ENCODE peak calls at places on chromosomes 5 and 9, in six cellular contexts. E is sigmoid colon; Q is cardiac muscle cell; H is neural progenitor cell; J is stimulated activated CD4-positive, alpha-beta T cell treated with anti-CD3 and anti-CD28 coated beads, Interleukin-4, amount 100 ng/mL, for 48 hours; K is DMS153. O is an unnamed sample.

GRCh38 chr9:134813841-134814240 is 66.8 kb upstream of the FCN2 start:
- DNase-seq in E (no peak), Q (no peak), H (no peak), J (no peak), K (no peak), O (no peak)

GRCh38 chr9:123375725-123376132 is 19.7 kb downstream of the CRB2 start:
- DNase-seq in E (peak), Q (peak), H (no peak), J (no peak), K (no peak), O (no peak)

GRCh38 chr5:119368238-119368630 is 12.4 kb downstream of the TNFAIP8 start:
- DNase-seq in E (no peak), Q (no peak), H (no peak), J (no peak), K (no peak), O (no peak)

GRCh38 chr5:143649869-143650268 is 162.1 kb upstream of the HMHB1 start:
- DNase-seq in E (no peak), Q (no peak), H (no peak), J (no peak), K (no peak), O (no peak)

GRCh38 chr5:10564838-10565784 is 1.2 kb downstream of the ANKRD33B start:
- DNase-seq in E (no peak), Q (no peak), H (peak), J (no peak), K (no peak), O (no peak)

GRCh38 chr9:96604005-96604320 is 15.7 kb downstream of the CDC14B start:
- DNase-seq in E (peak), Q (no peak), H (no peak), J (no peak), K (no peak), O (no peak)

GRCh38 chr9:87223397-87224246 is 274.0 kb upstream of the DAPK1 start:
- DNase-seq in E (no peak), Q (peak), H (no peak), J (no peak), K (no peak), O (no peak)

GRCh38 chr5:93422652-93423332 is 158.2 kb downstream of the NR2F1-AS1 start:
- DNase-seq in E (no peak), Q (no peak), H (peak), J (no peak), K (no peak), O (no peak)

GRCh38 chr9:92746567-92747458 is 17.8 kb downstream of the BICD2 start:
- DNase-seq in E (no peak), Q (peak), H (no peak), J (no peak), K (no peak), O (no peak)

GRCh38 chr5:11955386-11955785 is 51.1 kb upstream of the CTNND2 start:
- DNase-seq in E (no peak), Q (no peak), H (no peak), J (no peak), K (no peak), O (no peak)

GRCh38 chr9:110141118-110141797 is 66.7 kb downstream of the C9orf152 start:
- DNase-seq in E (peak), Q (peak), H (no peak), J (no peak), K (no peak), O (peak)

GRCh38 chr5:52776116-52776515 is 11.6 kb upstream of the ITGA1 start:
- DNase-seq in E (no peak), Q (no peak), H (no peak), J (no peak), K (no peak), O (no peak)

GRCh38 chr5:168683927-168684295 is 104.7 kb upstream of the PANK3 start:
- DNase-seq in E (no peak), Q (no peak), H (no peak), J (no peak), K (no peak), O (no peak)

GRCh38 chr9:98778711-98779530 is 17.4 kb downstream of the ANKS6 start:
- DNase-seq in E (no peak), Q (no peak), H (no peak), J (no peak), K (no peak), O (no peak)

GRCh38 chr5:80973027-80973426 is 12.9 kb downstream of the RASGRF2 start:
- DNase-seq in E (no peak), Q (no peak), H (no peak), J (no peak), K (no peak), O (no peak)

GRCh38 chr9:83476513-83476912 is 61.7 kb downstream of the FRMD3 start:
- DNase-seq in E (no peak), Q (no peak), H (no peak), J (no peak), K (no peak), O (no peak)

GRCh38 chr9:98916660-98917059 is 27.0 kb upstream of the COL15A1 start:
- DNase-seq in E (peak), Q (peak), H (peak), J (no peak), K (no peak), O (no peak)

GRCh38 chr5:65932676-65933075 is 6.3 kb downstream of the ERBIN start:
- DNase-seq in E (no peak), Q (no peak), H (no peak), J (no peak), K (no peak), O (no peak)

GRCh38 chr5:108735790-108736189 is 11.9 kb upstream of the FER start:
- DNase-seq in E (no peak), Q (no peak), H (no peak), J (no peak), K (no peak), O (no peak)

GRCh38 chr9:79387091-79387490 is 184.7 kb upstream of the TLE4 start:
- DNase-seq in E (no peak), Q (no peak), H (no peak), J (no peak), K (no peak), O (no peak)

GRCh38 chr5:143403357-143403606 is 204 bp downstream of the NR3C1 start:
- DNase-seq in E (no peak), Q (no peak), H (no peak), J (no peak), K (no peak), O (no peak)

GRCh38 chr9:18429065-18429464 is 44.9 kb upstream of the ADAMTSL1 start:
- DNase-seq in E (no peak), Q (peak), H (no peak), J (no peak), K (no peak), O (no peak)

GRCh38 chr9:128657344-128657704 is 677 bp upstream of the DYNC2I2 start:
- DNase-seq in E (no peak), Q (no peak), H (no peak), J (no peak), K (no peak), O (no peak)

GRCh38 chr5:72767289-72768010 is 49.0 kb upstream of the TNPO1 start:
- DNase-seq in E (no peak), Q (peak), H (peak), J (no peak), K (peak), O (no peak)

GRCh38 chr5:116626272-116626723 is 51.7 kb upstream of the SEMA6A start:
- DNase-seq in E (peak), Q (peak), H (peak), J (no peak), K (peak), O (no peak)

GRCh38 chr5:126624534-126624933 is 23.8 kb downstream of the PHAX start:
- DNase-seq in E (no peak), Q (peak), H (no peak), J (no peak), K (no peak), O (peak)

GRCh38 chr9:72600671-72601070 is 79.3 kb downstream of the TMC1 start:
- DNase-seq in E (no peak), Q (no peak), H (no peak), J (no peak), K (no peak), O (no peak)

GRCh38 chr5:4348919-4349318 is 753.3 kb downstream of the IRX1 start:
- DNase-seq in E (no peak), Q (no peak), H (no peak), J (no peak), K (no peak), O (no peak)

GRCh38 chr5:11822598-11822997 is 81.6 kb downstream of the CTNND2 start:
- DNase-seq in E (no peak), Q (no peak), H (no peak), J (no peak), K (no peak), O (no peak)

GRCh38 chr5:94903719-94904118 is 285.2 kb downstream of the SLF1 start:
- DNase-seq in E (no peak), Q (no peak), H (no peak), J (no peak), K (no peak), O (no peak)

GRCh38 chr9:120654278-120654677 is 60.0 kb downstream of the MEGF9 start:
- DNase-seq in E (no peak), Q (no peak), H (no peak), J (no peak), K (no peak), O (no peak)

GRCh38 chr9:78669591-78669990 is 372.7 kb downstream of the PSAT1 start:
- DNase-seq in E (no peak), Q (no peak), H (no peak), J (no peak), K (no peak), O (no peak)

GRCh38 chr9:38027714-38028113 is 41.3 kb downstream of the SHB start:
- DNase-seq in E (no peak), Q (no peak), H (no peak), J (no peak), K (no peak), O (no peak)

GRCh38 chr9:96241391-96241809 is 60.6 kb downstream of the HSD17B3 start:
- DNase-seq in E (no peak), Q (peak), H (no peak), J (peak), K (no peak), O (no peak)

O was measured in AG04449.